ENCODE peak calls at places on chromosome 3, in six cellular contexts. C is neuronal stem cell, Z is HAP-1, K is tibial artery, J is fibroblast of lung, R is heart right ventricle. Y is an unnamed sample.

GRCh38 chr3:37702478-37703154 is 159.1 kb upstream of the CTDSPL start:
- DNase-seq in C (no peak), Z (no peak), K (peak), J (no peak), R (no peak), Y (no peak)

GRCh38 chr3:197615430-197615829 is 59.7 kb upstream of the BDH1 start:
- DNase-seq in C (no peak), Z (no peak), K (no peak), J (peak), R (no peak), Y (no peak)

GRCh38 chr3:141575879-141576743 is 89.3 kb downstream of the RASA2 start:
- DNase-seq in C (no peak), Z (peak), K (no peak), J (peak), R (no peak), Y (no peak)

GRCh38 chr3:113825090-113825489 is 13.5 kb upstream of the GRAMD1C start:
- DNase-seq in C (no peak), Z (no peak), K (no peak), J (no peak), R (no peak), Y (no peak)

GRCh38 chr3:150797155-150797554 is 34.2 kb upstream of the SIAH2 start:
- DNase-seq in C (no peak), Z (no peak), K (no peak), J (no peak), R (no peak), Y (no peak)

GRCh38 chr3:42023380-42023779 is 61.5 kb upstream of the ULK4 start:
- DNase-seq in C (no peak), Z (no peak), K (no peak), J (no peak), R (no peak), Y (no peak)

GRCh38 chr3:140931801-140932200 is 9.8 kb upstream of the SLC25A36 start:
- DNase-seq in C (no peak), Z (no peak), K (no peak), J (no peak), R (no peak), Y (no peak)

GRCh38 chr3:129688310-129688895 is 81.9 kb upstream of the PLXND1 start:
- DNase-seq in C (peak), Z (peak), K (peak), J (peak), R (peak), Y (peak)

GRCh38 chr3:183506674-183507290 is 48.7 kb downstream of the KLHL6 start:
- DNase-seq in C (no peak), Z (no peak), K (no peak), J (no peak), R (no peak), Y (no peak)

GRCh38 chr3:189701934-189702693 is 70.9 kb downstream of the TP63 start:
- DNase-seq in C (no peak), Z (no peak), K (no peak), J (no peak), R (no peak), Y (no peak)

GRCh38 chr3:51706788-51707731 is at the start of gene GRM2:
- DNase-seq in C (peak), Z (peak), K (peak), J (peak), R (peak), Y (peak)

GRCh38 chr3:129123314-129124060 is 1.9 kb upstream of the RAB43 start:
- DNase-seq in C (no peak), Z (no peak), K (no peak), J (peak), R (no peak), Y (no peak)

GRCh38 chr3:23480324-23480704 is 277.2 kb downstream of the UBE2E2 start:
- DNase-seq in C (no peak), Z (no peak), K (no peak), J (no peak), R (no peak), Y (no peak)

GRCh38 chr3:155302476-155302875 is 9.0 kb upstream of the STRIT1 start:
- DNase-seq in C (no peak), Z (no peak), K (no peak), J (peak), R (no peak), Y (no peak)

GRCh38 chr3:57746156-57747125 is 9.7 kb upstream of the SLMAP start:
- DNase-seq in C (no peak), Z (no peak), K (no peak), J (no peak), R (no peak), Y (no peak)

GRCh38 chr3:158770254-158771017 is 31.4 kb upstream of the MFSD1 start:
- DNase-seq in C (no peak), Z (no peak), K (no peak), J (peak), R (no peak), Y (no peak)

GRCh38 chr3:158771018-158771350 is 30.9 kb upstream of the MFSD1 start:
- DNase-seq in C (no peak), Z (no peak), K (no peak), J (no peak), R (no peak), Y (no peak)

GRCh38 chr3:158769519-158770253 is 32.2 kb upstream of the MFSD1 start:
- DNase-seq in C (no peak), Z (no peak), K (no peak), J (peak), R (no peak), Y (no peak)

GRCh38 chr3:158768361-158768787 is 33.5 kb upstream of the MFSD1 start:
- DNase-seq in C (peak), Z (no peak), K (peak), J (peak), R (peak), Y (no peak)

DNA sequence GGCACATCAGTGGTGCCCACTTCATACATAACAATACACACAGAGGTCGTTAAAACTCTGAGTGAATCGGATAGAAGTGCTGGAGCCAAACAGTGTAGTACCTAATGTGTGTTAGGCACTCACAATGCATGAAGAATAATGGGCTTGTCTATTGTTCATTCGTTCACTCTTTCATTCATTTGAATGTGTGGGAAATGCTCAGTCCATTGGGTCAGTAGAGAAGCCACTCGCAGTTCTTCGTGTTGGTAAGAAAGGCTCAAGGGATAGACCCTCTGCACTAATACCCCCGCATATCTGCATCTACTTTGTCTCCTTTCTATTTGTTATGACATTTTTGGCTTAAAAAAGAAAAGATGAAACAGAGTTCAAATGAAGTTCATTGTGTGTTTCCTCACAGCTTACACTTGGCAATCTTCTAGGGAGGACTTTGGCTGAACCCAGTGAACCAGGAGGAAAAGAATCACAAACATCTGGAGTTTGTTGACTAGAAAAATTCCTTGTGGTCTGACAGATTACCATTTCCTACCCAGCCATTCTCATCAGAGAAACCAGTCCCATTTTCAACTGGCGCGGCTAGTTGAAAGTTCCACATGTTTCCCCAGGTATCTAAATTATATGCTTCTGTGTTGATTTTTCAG is 32.9 kb upstream of the MFSD1 start:
- DNase-seq in C (no peak), Z (no peak), K (no peak), J (peak), R (no peak), Y (no peak)
- H3K4me3 ChIP-seq in C (no peak), Z (no peak), K (no peak), J (no peak), R (no peak), Y (no peak)

DNA sequence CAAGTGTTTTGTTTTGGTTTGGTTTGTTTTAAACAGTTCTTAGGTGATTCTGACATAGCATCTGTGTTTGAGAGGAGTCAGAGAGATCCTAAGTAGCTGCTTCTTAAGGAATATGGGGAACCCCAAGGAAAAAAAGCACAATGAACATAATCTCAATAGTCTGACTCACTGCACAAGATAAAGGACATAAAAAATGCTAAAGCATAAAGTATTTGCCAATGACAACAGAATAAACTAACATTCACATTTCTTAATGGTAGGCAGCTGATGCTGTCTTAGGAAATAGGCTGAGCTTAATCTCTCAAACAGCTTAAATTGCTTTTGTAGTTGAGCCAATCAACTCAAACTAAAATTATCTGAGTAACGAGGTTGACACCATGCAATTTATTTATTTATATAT is 2.9 kb downstream of the NCEH1 start:
- DNase-seq in C (no peak), Z (no peak), K (no peak), J (peak), R (no peak), Y (no peak)
- H3K4me3 ChIP-seq in C (no peak), Z (no peak), K (no peak), J (no peak), R (no peak), Y (no peak)

GRCh38 chr3:39262842-39263241 is 17.0 kb downstream of the CX3CR1 start:
- DNase-seq in C (no peak), Z (no peak), K (no peak), J (no peak), R (no peak), Y (no peak)

GRCh38 chr3:39263576-39263975 is 16.3 kb downstream of the CX3CR1 start:
- DNase-seq in C (no peak), Z (no peak), K (no peak), J (no peak), R (no peak), Y (no peak)

GRCh38 chr3:39260957-39261356 is 18.9 kb downstream of the CX3CR1 start:
- DNase-seq in C (no peak), Z (peak), K (peak), J (peak), R (peak), Y (no peak)

GRCh38 chr3:39260318-39260717 is 19.5 kb downstream of the CX3CR1 start:
- DNase-seq in C (no peak), Z (no peak), K (no peak), J (no peak), R (no peak), Y (no peak)

DNA sequence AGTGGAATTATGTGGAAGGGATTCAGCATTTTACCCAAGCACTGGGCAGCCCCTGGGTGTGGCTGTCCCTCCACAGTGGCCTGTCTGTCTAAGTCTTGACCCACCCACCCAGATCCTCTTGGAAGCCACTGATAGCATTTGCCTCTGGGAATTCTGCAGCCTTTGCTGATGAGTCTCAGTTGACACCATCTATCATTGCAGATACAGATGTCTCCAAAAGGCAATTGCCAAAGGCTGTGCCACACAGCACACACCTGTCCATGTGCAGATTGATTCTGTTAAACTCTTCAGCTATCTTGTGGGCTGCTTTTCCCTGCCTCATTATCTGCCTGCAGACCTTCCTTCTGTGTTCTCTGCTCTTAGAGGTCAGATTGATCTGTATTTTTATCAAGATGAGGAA is 18.1 kb downstream of the CX3CR1 start:
- DNase-seq in C (no peak), Z (no peak), K (no peak), J (no peak), R (no peak), Y (no peak)
- H3K4me3 ChIP-seq in C (no peak), Z (no peak), K (no peak), J (no peak), R (no peak), Y (no peak)

DNA sequence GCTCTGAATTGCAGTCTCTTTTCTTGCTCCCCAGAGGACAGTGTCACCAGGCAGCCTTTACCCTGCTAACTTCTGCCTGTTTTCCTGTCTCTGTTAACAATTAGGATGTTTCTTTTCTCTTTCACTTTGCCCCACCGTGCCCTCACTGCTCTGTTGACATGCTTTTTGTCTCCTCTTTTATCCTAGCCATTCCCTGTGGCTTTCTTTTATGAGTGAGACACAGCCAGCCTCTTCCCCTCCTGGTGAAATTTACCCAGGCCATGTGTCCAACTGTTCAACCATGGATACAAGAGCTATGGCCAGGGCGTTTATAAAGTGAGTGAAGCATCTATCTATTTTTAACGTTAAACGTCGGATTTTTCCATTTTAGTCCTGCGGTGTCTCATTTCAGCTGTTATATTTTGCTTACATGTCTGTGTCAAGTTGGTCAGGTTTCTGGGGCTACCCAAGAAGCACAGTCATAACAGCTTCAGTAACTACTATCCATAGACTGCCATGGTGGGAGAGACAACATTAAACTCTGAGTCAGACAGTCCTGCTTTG is 443.2 kb upstream of the AZI2 start:
- DNase-seq in C (peak), Z (no peak), K (no peak), J (no peak), R (no peak), Y (peak)
- H3K4me3 ChIP-seq in C (no peak), Z (no peak), K (no peak), J (no peak), R (no peak), Y (no peak)

DNA sequence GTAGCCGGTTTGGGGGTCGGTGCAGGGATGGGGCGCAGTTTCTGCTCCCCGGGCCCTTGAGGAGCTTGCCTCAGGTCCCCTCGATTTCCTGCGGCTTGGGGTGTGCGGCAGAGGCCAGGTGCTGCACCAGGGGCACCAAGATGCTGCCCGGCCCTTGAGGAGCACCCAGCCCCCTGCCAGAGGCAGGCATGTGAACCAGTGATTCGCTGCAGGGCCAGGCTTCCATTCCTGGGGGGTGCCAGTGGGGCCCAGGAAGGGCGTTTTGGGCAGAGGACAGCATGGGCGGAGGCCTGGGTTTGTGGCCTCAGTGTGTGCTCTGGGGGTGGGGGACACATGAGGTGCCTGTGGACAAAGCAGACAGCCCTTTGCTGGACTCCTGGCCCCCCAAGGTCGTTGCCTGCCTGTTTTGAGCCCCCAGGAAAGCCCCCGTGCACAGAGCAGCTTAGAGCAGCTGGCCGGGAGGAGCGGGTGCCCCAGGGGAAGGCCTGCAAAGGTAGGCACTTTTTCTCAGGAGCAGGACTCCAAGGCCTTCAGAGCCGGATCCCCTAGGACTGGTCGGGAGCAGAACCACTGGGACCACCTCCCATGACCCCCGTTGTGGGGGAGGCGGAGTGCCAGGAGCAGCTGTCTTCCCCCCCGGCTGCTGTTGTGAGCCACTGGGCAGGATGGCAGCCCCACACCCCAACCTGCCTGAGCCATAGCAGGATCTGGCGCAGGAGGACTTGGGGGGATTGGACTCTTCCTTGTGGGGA is 1.7 kb downstream of the PLXNA1 start:
- DNase-seq in C (no peak), Z (no peak), K (no peak), J (no peak), R (peak), Y (no peak)
- H3K4me3 ChIP-seq in C (peak), Z (peak), K (peak), J (peak), R (peak), Y (peak)

GRCh38 chr3:60948488-60948887 is 302.8 kb downstream of the FHIT start:
- DNase-seq in C (no peak), Z (no peak), K (no peak), J (peak), R (no peak), Y (no peak)

GRCh38 chr3:60954049-60954448 is 297.2 kb downstream of the FHIT start:
- DNase-seq in C (no peak), Z (no peak), K (no peak), J (peak), R (no peak), Y (no peak)

GRCh38 chr3:60953406-60953805 is 297.8 kb downstream of the FHIT start:
- DNase-seq in C (no peak), Z (no peak), K (no peak), J (peak), R (no peak), Y (no peak)

GRCh38 chr3:60955034-60955433 is 296.2 kb downstream of the FHIT start:
- DNase-seq in C (no peak), Z (no peak), K (no peak), J (no peak), R (no peak), Y (no peak)

GRCh38 chr3:60949146-60949545 is 302.1 kb downstream of the FHIT start:
- DNase-seq in C (no peak), Z (no peak), K (no peak), J (no peak), R (no peak), Y (no peak)
- H3K4me3 ChIP-seq in C (no peak), Z (no peak), K (no peak), J (no peak), R (no peak), Y (no peak)

DNA sequence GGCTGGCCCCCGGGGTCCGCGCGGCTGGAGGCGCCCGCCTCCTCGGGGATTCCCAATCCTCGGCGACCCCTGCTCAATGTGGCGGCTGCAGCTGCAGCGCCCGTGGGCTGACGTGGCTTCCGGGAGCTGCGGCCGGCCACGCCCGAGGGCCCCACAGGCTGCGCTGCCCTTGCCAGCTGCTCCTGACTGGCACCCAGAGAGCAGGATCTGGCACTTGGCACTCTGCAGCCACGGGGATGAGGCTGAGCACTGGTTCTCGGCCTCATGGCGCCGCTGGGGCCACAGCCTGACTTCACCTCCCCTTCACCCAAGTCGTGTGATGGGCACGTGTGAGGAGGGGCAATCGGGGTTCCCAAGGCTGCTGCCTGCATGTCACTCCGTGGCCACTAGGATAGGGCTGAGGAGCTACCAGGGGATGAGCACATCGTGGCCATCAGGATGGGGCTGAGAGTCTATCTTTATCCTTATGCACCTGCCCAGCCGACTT is 267.8 kb upstream of the FRG2C start:
- DNase-seq in C (no peak), Z (no peak), K (no peak), J (no peak), R (no peak), Y (no peak)
- H3K4me3 ChIP-seq in C (no peak), Z (no peak), K (peak), J (no peak), R (no peak), Y (no peak)

DNA sequence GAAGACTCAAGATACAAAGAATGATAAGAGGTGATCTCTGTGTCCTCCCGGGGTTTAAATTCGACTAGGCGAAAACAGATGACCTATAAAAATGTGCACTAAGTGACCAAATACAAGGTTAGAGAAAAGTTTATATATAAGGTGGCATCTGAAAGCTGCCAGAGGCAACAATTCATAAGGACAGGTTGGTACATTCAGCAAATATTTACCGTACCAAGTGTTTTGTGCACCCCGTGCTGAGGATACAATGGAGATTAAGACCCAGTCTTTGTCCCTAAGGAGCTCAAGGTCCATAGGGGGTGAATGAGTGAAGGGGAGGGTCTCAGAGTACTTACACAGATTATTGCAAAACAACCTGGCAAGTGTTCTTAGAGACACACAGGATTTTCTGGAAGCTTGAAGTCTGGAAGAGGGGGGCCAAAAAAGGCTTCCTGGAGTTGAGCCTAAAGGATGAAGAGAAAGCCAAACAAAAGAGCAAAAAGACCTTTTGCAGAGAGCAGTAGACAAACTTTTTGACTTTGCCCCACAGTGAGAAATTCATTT is 71.3 kb upstream of the LRIG1 start:
- DNase-seq in C (peak), Z (no peak), K (no peak), J (no peak), R (no peak), Y (no peak)
- H3K4me3 ChIP-seq in C (no peak), Z (no peak), K (no peak), J (no peak), R (no peak), Y (no peak)

Y was measured in iPS DF 6.9.